ENCODE peak calls at places on chromosomes 7 and 10, in six cellular contexts. S is activated CD8-positive, alpha-beta memory T cell treated with anti-CD3 and anti-CD28 coated beads for 1 hour; T is GM23248; J is activated naive CD8-positive, alpha-beta T cell treated with anti-CD3 and anti-CD28 coated beads, Interleukin-2, amount 50 U/mL, for 24 hours; R is bronchial epithelial cell; A is NCI-H1105. M is an unnamed sample.

GRCh38 chr7:17144313-17144712 is 154.1 kb upstream of the AHR start:
- DNase-seq in S (peak), T (peak), J (peak), R (peak), A (no peak), M (no peak)

GRCh38 chr10:132429281-132430230 is 32.6 kb downstream of the PWWP2B start:
- DNase-seq in S (no peak), T (no peak), J (no peak), R (no peak), A (peak), M (no peak)

GRCh38 chr7:8190121-8190895 is 71.7 kb downstream of the ICA1 start:
- DNase-seq in S (peak), T (peak), J (peak), R (peak), A (peak), M (peak)

GRCh38 chr10:101353692-101354583 is at the start of gene BTRC:
- DNase-seq in S (peak), T (peak), J (peak), R (peak), A (peak), M (peak)

GRCh38 chr10:75100764-75101291 is 10.6 kb upstream of the SAMD8 start:
- DNase-seq in S (no peak), T (no peak), J (no peak), R (no peak), A (no peak), M (no peak)

GRCh38 chr10:60606343-60607080 is 171.8 kb upstream of the CDK1 start:
- DNase-seq in S (no peak), T (peak), J (no peak), R (peak), A (no peak), M (no peak)

GRCh38 chr10:115829501-115830215 is 443.3 kb downstream of the GFRA1 start:
- DNase-seq in S (no peak), T (peak), J (no peak), R (peak), A (no peak), M (no peak)

GRCh38 chr10:107032700-107033401 is 131.7 kb downstream of the SORCS1 start:
- DNase-seq in S (no peak), T (no peak), J (no peak), R (no peak), A (no peak), M (no peak)

GRCh38 chr10:5508161-5508604 is 8.8 kb upstream of the CALML5 start:
- DNase-seq in S (no peak), T (no peak), J (no peak), R (no peak), A (no peak), M (no peak)

GRCh38 chr10:34549001-34549400 is 266.1 kb downstream of the PARD3 start:
- DNase-seq in S (no peak), T (no peak), J (no peak), R (no peak), A (no peak), M (no peak)

GRCh38 chr7:33143996-33144718 is 14.8 kb downstream of the BBS9 start:
- DNase-seq in S (no peak), T (peak), J (no peak), R (no peak), A (no peak), M (no peak)

GRCh38 chr10:109969907-109970306 is 37.9 kb upstream of the ADD3 start:
- DNase-seq in S (no peak), T (no peak), J (no peak), R (no peak), A (no peak), M (no peak)

GRCh38 chr7:54823776-54824175 is 64.8 kb upstream of the SEC61G start:
- DNase-seq in S (no peak), T (no peak), J (no peak), R (no peak), A (no peak), M (no peak)

GRCh38 chr7:106170216-106170615 is 58.1 kb upstream of the SYPL1 start:
- DNase-seq in S (no peak), T (no peak), J (no peak), R (no peak), A (no peak), M (no peak)

GRCh38 chr7:11212816-11213215 is 239.1 kb downstream of the PHF14 start:
- DNase-seq in S (no peak), T (peak), J (no peak), R (peak), A (peak), M (no peak)

GRCh38 chr7:53521638-53522184 is 486.3 kb downstream of the POM121L12 start:
- DNase-seq in S (no peak), T (no peak), J (no peak), R (peak), A (no peak), M (no peak)

GRCh38 chr7:2710256-2710655 is 22.3 kb downstream of the AMZ1 start:
- DNase-seq in S (peak), T (no peak), J (peak), R (no peak), A (no peak), M (no peak)

GRCh38 chr10:51076442-51076841 is 2.2 kb downstream of the PRKG1 start:
- DNase-seq in S (no peak), T (no peak), J (no peak), R (no peak), A (no peak), M (no peak)

GRCh38 chr10:35355971-35356724 is 19.8 kb downstream of the CCNY start:
- DNase-seq in S (no peak), T (peak), J (peak), R (no peak), A (no peak), M (no peak)

GRCh38 chr7:124183649-124184048 is 150.8 kb upstream of the TMEM229A start:
- DNase-seq in S (no peak), T (no peak), J (no peak), R (no peak), A (no peak), M (no peak)

GRCh38 chr7:145928937-145929336 is 187.7 kb upstream of the CNTNAP2 start:
- DNase-seq in S (no peak), T (no peak), J (no peak), R (no peak), A (no peak), M (no peak)

GRCh38 chr10:17113889-17114288 is 15.7 kb downstream of the CUBN start:
- DNase-seq in S (no peak), T (peak), J (no peak), R (no peak), A (no peak), M (no peak)

GRCh38 chr7:95205821-95206220 is 118.5 kb downstream of the PON1 start:
- DNase-seq in S (no peak), T (peak), J (no peak), R (peak), A (no peak), M (no peak)

GRCh38 chr10:75353183-75353582 is 48.4 kb downstream of the ZNF503 start:
- DNase-seq in S (no peak), T (no peak), J (no peak), R (no peak), A (no peak), M (no peak)

GRCh38 chr7:140650367-140650766 is 9.8 kb upstream of the DENND2A start:
- DNase-seq in S (no peak), T (no peak), J (no peak), R (no peak), A (no peak), M (no peak)

GRCh38 chr7:80584778-80585177 is 53.7 kb upstream of the CD36 start:
- DNase-seq in S (no peak), T (peak), J (no peak), R (peak), A (no peak), M (no peak)

GRCh38 chr7:107934991-107935770 is 44.2 kb downstream of the DLD start:
- DNase-seq in S (no peak), T (peak), J (no peak), R (no peak), A (no peak), M (no peak)

GRCh38 chr10:43259248-43259980 is 7.5 kb downstream of the RASGEF1A start:
- DNase-seq in S (no peak), T (no peak), J (no peak), R (no peak), A (no peak), M (no peak)

GRCh38 chr7:24609059-24609458 is 35.8 kb downstream of the PALS2 start:
- DNase-seq in S (no peak), T (no peak), J (no peak), R (peak), A (no peak), M (no peak)

GRCh38 chr7:2471022-2471329 is 5.2 kb downstream of the GRIFIN start:
- DNase-seq in S (no peak), T (peak), J (no peak), R (peak), A (no peak), M (no peak)

GRCh38 chr10:1316107-1316805 is 260.1 kb downstream of the WDR37 start:
- DNase-seq in S (no peak), T (no peak), J (no peak), R (no peak), A (no peak), M (no peak)